ENCODE peak calls at places on chromosomes 3 and 15, in six cellular contexts. R is endothelial cell, G is omental fat pad, A is neuronal stem cell, H is MCF 10A, Y is GM12891. K is an unnamed sample.

GRCh38 chr15:51681303-51681963 is at the start of gene SCG3:
- DNase-seq in R (peak; percentile 96), A (peak; percentile 88), Y (peak; percentile 32), H (peak; percentile 21), G (peak; percentile 64), K (peak; percentile 56)

GRCh38 chr3:46695177-46695961 is 1.9 kb upstream of the ALS2CL start:
- DNase-seq in A (no peak), R (peak; percentile 42), G (peak; percentile 34), H (peak; percentile 44), Y (no peak), K (no peak)

GRCh38 chr3:31247850-31248618 is 284.7 kb upstream of the STT3B start:
- DNase-seq in Y (no peak), G (no peak), H (peak; percentile 48), A (no peak), R (no peak), K (no peak)

GRCh38 chr15:64247906-64248541 is 85.2 kb upstream of the PPIB start:
- DNase-seq in Y (peak; percentile 11), A (peak; percentile 29), R (no peak), G (no peak), H (peak; percentile 80), K (peak; percentile 75)

GRCh38 chr15:53525894-53526293 is 233.6 kb downstream of the WDR72 start:
- DNase-seq in Y (no peak), H (no peak), G (no peak), R (no peak), A (no peak), K (no peak)

GRCh38 chr3:38645076-38645475 is 4.4 kb downstream of the SCN5A start:
- DNase-seq in R (no peak), A (no peak), Y (no peak), H (no peak), G (no peak), K (no peak)

GRCh38 chr3:127556565-127556964 is 34.0 kb downstream of the TPRA1 start:
- DNase-seq in Y (no peak), R (no peak), G (no peak), A (no peak), H (no peak), K (no peak)

GRCh38 chr15:101492752-101493692 is 3.5 kb upstream of the PCSK6 start:
- DNase-seq in H (no peak), G (no peak), Y (no peak), R (no peak), A (no peak), K (no peak)

GRCh38 chr3:54376941-54377578 is 254.7 kb downstream of the CACNA2D3 start:
- DNase-seq in A (no peak), H (no peak), G (no peak), R (no peak), Y (no peak), K (no peak)

GRCh38 chr3:113055201-113055600 is 64.4 kb downstream of the GTPBP8 start:
- DNase-seq in R (no peak), H (no peak), Y (no peak), A (no peak), G (no peak), K (no peak)

GRCh38 chr3:72555714-72556113 is 292.5 kb downstream of the SHQ1 start:
- DNase-seq in G (no peak), R (no peak), Y (no peak), A (no peak), H (no peak), K (no peak)

GRCh38 chr15:94229591-94230365 is 1.6 kb upstream of the MCTP2 start:
- DNase-seq in G (no peak), H (no peak), Y (no peak), R (no peak), A (no peak), K (no peak)

GRCh38 chr3:9970020-9970652 is 16.5 kb downstream of the EMC3 start:
- DNase-seq in G (no peak), H (peak; percentile 70), Y (no peak), A (no peak), R (no peak), K (no peak)

GRCh38 chr15:75068748-75069147 is 45.4 kb downstream of the PPCDC start:
- DNase-seq in Y (no peak), R (no peak), H (no peak), A (no peak), G (no peak), K (no peak)

GRCh38 chr15:36992454-36992853 is 107.9 kb downstream of the MEIS2 start:
- DNase-seq in A (no peak), H (no peak), Y (no peak), R (no peak), G (no peak), K (no peak)

GRCh38 chr3:186070550-186070949 is 38.3 kb downstream of the ETV5 start:
- DNase-seq in H (no peak), Y (no peak), A (no peak), R (no peak), G (no peak), K (no peak)

GRCh38 chr3:187841552-187841951 is 96.3 kb upstream of the BCL6 start:
- DNase-seq in G (no peak), R (no peak), A (peak; percentile 36), Y (no peak), H (peak; percentile 84), K (peak; percentile 57)

GRCh38 chr3:140439527-140439926 is 238.3 kb upstream of the TRIM42 start:
- DNase-seq in R (no peak), A (no peak), Y (no peak), G (no peak), H (no peak), K (no peak)

K was measured in HTR-8/SVneo.